ENCODE peak calls at places on chromosome 7, in six cellular contexts. C is cardiac muscle cell, A is glutamatergic neuron, Q is mammary epithelial cell, J is A549, R is GM06990. X is an unnamed sample.

GRCh38 chr7:107180378-107180777 is 11.6 kb downstream of the HBP1 start:
- DNase-seq in R (no peak), Q (peak; percentile 84), C (no peak), A (no peak), J (peak; percentile 58), X (no peak)

GRCh38 chr7:39888171-39888853 is 61.7 kb upstream of the CDK13 start:
- DNase-seq in R (no peak), Q (no peak), C (no peak), J (no peak), A (no peak), X (no peak)

GRCh38 chr7:5646846-5647245 is 134.6 kb downstream of the RNF216 start:
- DNase-seq in Q (peak; percentile 98), A (peak; percentile 33), R (no peak), C (no peak), J (no peak), X (no peak)

GRCh38 chr7:42932861-42933591 is 850 bp downstream of the MRPL32 start:
- DNase-seq in J (no peak), R (no peak), A (peak; percentile 38), Q (no peak), C (peak; percentile 39), X (no peak)

GRCh38 chr7:155743197-155743596 is 69.1 kb downstream of the SHH start:
- DNase-seq in A (no peak), R (no peak), C (no peak), J (no peak), Q (no peak), X (no peak)

GRCh38 chr7:3412871-3413270 is 111.8 kb downstream of the SDK1 start:
- DNase-seq in A (no peak), R (no peak), Q (no peak), C (no peak), J (no peak), X (no peak)

GRCh38 chr7:30717181-30717580 is 34.8 kb upstream of the INMT start:
- DNase-seq in J (peak; percentile 27), C (no peak), R (no peak), A (no peak), Q (peak; percentile 50), X (no peak)

GRCh38 chr7:33716581-33717477 is 188.5 kb upstream of the BMPER start:
- DNase-seq in Q (peak; percentile 37), R (no peak), A (no peak), C (peak; percentile 71), J (peak; percentile 68), X (no peak)

GRCh38 chr7:155258233-155258575 is 39.5 kb upstream of the INSIG1 start:
- DNase-seq in C (no peak), A (no peak), Q (peak; percentile 89), J (peak; percentile 16), R (no peak), X (no peak)

GRCh38 chr7:2066251-2066919 is 166.4 kb downstream of the MAD1L1 start:
- DNase-seq in Q (no peak), A (peak; percentile 51), C (no peak), R (no peak), J (no peak), X (no peak)

GRCh38 chr7:27099839-27100225 is 2.7 kb downstream of the HOXA2 start:
- DNase-seq in J (no peak), Q (peak; percentile 35), C (no peak), A (no peak), R (no peak), X (no peak)

GRCh38 chr7:43700059-43700501 is 29.2 kb downstream of the COA1 start:
- DNase-seq in Q (peak; percentile 46), C (peak; percentile 50), R (peak; percentile 19), J (peak; percentile 56), A (no peak), X (no peak)

GRCh38 chr7:27947581-27948278 is 207.8 kb downstream of the TAX1BP1 start:
- DNase-seq in Q (no peak), J (no peak), C (no peak), A (no peak), R (no peak), X (no peak)

GRCh38 chr7:133475655-133476054 is 222.8 kb downstream of the EXOC4 start:
- DNase-seq in A (no peak), C (no peak), R (no peak), J (no peak), Q (no peak), X (no peak)

GRCh38 chr7:131284702-131285419 is 42.8 kb upstream of the MKLN1 start:
- DNase-seq in C (no peak), Q (peak; percentile 66), R (no peak), A (no peak), J (no peak), X (no peak)

GRCh38 chr7:123410273-123410928 is 124.0 kb downstream of the IQUB start:
- DNase-seq in J (no peak), C (no peak), Q (peak; percentile 77), R (no peak), A (no peak), X (no peak)

GRCh38 chr7:556427-556826 is 36.8 kb upstream of the PDGFA start:
- DNase-seq in A (no peak), C (no peak), J (no peak), R (no peak), Q (no peak), X (no peak)

GRCh38 chr7:75980126-75980864 is 14.1 kb downstream of the TMEM120A start:
- DNase-seq in A (no peak), Q (no peak), J (no peak), C (no peak), R (no peak), X (no peak)

GRCh38 chr7:48760528-48761265 is 163.7 kb upstream of the CDC14C start:
- DNase-seq in C (no peak), J (no peak), R (no peak), A (no peak), Q (peak; percentile 6), X (no peak)

GRCh38 chr7:44064791-44065430 is 456 bp downstream of the PGAM2 start:
- DNase-seq in R (no peak), Q (no peak), J (no peak), C (no peak), A (no peak), X (no peak)

GRCh38 chr7:31540786-31541185 is 26.9 kb downstream of the ITPRID1 start:
- DNase-seq in C (no peak), Q (no peak), A (no peak), R (no peak), J (no peak), X (no peak)

GRCh38 chr7:132739271-132739955 is 163.1 kb upstream of the PLXNA4 start:
- DNase-seq in Q (peak; percentile 71), A (no peak), R (no peak), J (peak; percentile 68), C (no peak), X (no peak)

GRCh38 chr7:27239780-27240731 is 2.5 kb upstream of the EVX1 start:
- DNase-seq in J (no peak), A (no peak), C (no peak), Q (no peak), R (no peak), X (no peak)

GRCh38 chr7:47379629-47380324 is 202.1 kb downstream of the TNS3 start:
- DNase-seq in C (peak; percentile 71), J (peak; percentile 31), A (no peak), R (no peak), Q (peak; percentile 62), X (no peak)

GRCh38 chr7:25598765-25599164 is 370.5 kb upstream of the NPVF start:
- DNase-seq in J (no peak), Q (no peak), R (no peak), A (no peak), C (no peak), X (no peak)

GRCh38 chr7:27689878-27690164 is 27.1 kb upstream of the HIBADH start:
- DNase-seq in A (no peak), C (no peak), J (no peak), Q (no peak), R (no peak), X (no peak)

GRCh38 chr7:31311465-31312074 is 29.0 kb downstream of the NEUROD6 start:
- DNase-seq in C (peak; percentile 13), J (no peak), Q (no peak), R (no peak), A (no peak), X (no peak)

GRCh38 chr7:39624202-39624807 is 933 bp downstream of the RALA start:
- DNase-seq in A (no peak), Q (peak; percentile 77), R (no peak), J (peak; percentile 37), C (no peak), X (peak; percentile 40)

GRCh38 chr7:98902523-98902922 is 24.2 kb downstream of the TRRAP start:
- DNase-seq in R (no peak), J (no peak), A (no peak), C (no peak), Q (no peak), X (no peak)

GRCh38 chr7:106064836-106065559 is 47.1 kb downstream of the SYPL1 start:
- DNase-seq in C (no peak), R (no peak), J (peak; percentile 85), A (peak; percentile 39), Q (peak; percentile 99), X (no peak)
- TF ChIP-seq CTCF in C (no peak), R (no peak), J (no peak), A (no peak), Q (no peak), X (no peak)

DNA sequence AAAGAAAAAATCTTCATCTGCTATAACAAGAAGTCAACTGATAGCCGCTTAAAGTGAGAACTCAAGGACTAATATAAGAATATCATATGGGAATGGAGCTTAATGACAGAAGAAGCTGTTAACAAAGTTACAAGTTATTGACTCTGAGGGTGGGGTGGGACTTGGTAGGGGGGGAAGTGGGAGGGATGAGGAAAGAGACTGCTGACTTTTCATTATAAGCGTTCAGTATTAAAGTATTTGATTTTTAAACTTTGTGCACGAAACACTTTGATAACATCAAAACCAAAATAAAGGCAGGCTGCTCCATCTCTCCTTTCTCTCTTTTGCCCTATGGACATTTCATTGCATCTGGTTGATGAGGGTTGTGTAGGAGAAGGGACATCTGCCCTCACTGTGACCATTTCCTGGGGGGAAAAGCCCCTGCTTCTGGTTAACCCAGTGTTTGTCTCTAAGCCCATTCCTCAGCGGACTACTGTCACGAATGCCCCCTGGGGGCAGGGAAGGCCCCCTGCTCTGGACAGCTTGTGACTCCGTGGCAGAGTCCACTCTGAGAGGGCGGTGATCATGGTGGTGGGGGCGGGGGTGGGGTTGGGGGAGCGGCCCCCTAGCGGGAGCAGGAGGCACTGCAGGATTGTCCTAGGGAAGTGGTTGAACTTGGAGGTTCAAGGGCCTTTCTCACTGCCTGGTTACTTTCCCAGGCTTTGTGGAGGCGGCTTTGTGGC is 17.4 kb downstream of the SLC13A4 start:
- DNase-seq in A (no peak), J (peak; percentile 25), Q (no peak), C (no peak), R (no peak), X (peak; percentile 71)
- TF ChIP-seq CTCF in A (peak; percentile 90), J (peak; percentile 56), Q (peak; percentile 33), C (peak; percentile 50), R (peak; percentile 80), X (peak; percentile 7)

DNA sequence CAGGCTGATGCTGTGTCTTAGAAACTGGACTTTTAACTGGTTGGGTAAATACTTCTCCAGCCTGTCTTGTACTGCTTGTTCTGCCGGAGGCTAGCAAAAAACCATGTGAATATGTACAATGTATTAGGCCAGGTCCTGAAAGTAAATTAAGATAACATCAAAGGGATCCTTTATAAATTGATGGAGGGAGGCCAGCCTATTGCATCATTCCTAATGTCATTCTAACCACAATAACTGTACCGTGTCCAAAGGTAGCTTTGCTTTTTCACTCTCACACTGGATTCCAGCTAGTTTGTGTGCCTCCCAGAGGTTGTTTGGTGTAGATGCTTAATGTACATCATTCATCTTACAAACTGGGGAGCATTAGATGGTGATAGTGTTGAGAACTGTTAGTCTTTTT is 91.2 kb upstream of the SEM1 start:
- DNase-seq in A (no peak), C (no peak), Q (peak; percentile 62), J (no peak), R (no peak), X (no peak)
- TF ChIP-seq CTCF in A (no peak), C (no peak), Q (peak; percentile 3), J (no peak), R (no peak), X (no peak)

GRCh38 chr7:157875230-157876179 is 538.7 kb downstream of the DNAJB6 start:
- DNase-seq in C (peak; percentile 55), J (peak; percentile 38), R (no peak), Q (no peak), A (peak; percentile 61), X (no peak)
- TF ChIP-seq CTCF in C (peak; percentile 9), J (peak; percentile 53), R (peak; percentile 18), Q (no peak), A (peak; percentile 73), X (peak; percentile 34)

X was measured in GM10248.